ENCODE peak calls at places on chromosome 20, in five cellular contexts. One of them, this sample, is unnamed.

GRCh38 chr20:57907131-57908083 is 197.6 kb upstream of the PMEPA1 start:
- DNase-seq in breast epithelium: no peak
- DNase-seq in foreskin fibroblast: no peak
- DNase-seq in prostate gland: no peak
- DNase-seq in lower lobe of right lung: no peak
- DNase-seq in this sample: no peak

GRCh38 chr20:45918182-45918737 is 6.3 kb upstream of the PLTP start:
- DNase-seq in breast epithelium: no peak
- DNase-seq in foreskin fibroblast: peak
- DNase-seq in prostate gland: no peak
- DNase-seq in lower lobe of right lung: no peak
- DNase-seq in this sample: no peak

GRCh38 chr20:8305449-8305978 is 173.4 kb downstream of the PLCB1 start:
- DNase-seq in breast epithelium: no peak
- DNase-seq in foreskin fibroblast: peak
- DNase-seq in prostate gland: peak
- DNase-seq in lower lobe of right lung: peak
- DNase-seq in this sample: no peak

GRCh38 chr20:60764328-60764727 is 487.7 kb upstream of the CDH4 start:
- DNase-seq in breast epithelium: no peak
- DNase-seq in foreskin fibroblast: no peak
- DNase-seq in prostate gland: no peak
- DNase-seq in lower lobe of right lung: no peak
- DNase-seq in this sample: no peak

GRCh38 chr20:5216663-5217062 is 89.9 kb downstream of the CDS2 start:
- DNase-seq in breast epithelium: no peak
- DNase-seq in foreskin fibroblast: no peak
- DNase-seq in prostate gland: no peak
- DNase-seq in lower lobe of right lung: no peak
- DNase-seq in this sample: no peak

GRCh38 chr20:3452690-3453089 is 18.1 kb upstream of the ATRN start:
- DNase-seq in breast epithelium: no peak
- DNase-seq in foreskin fibroblast: no peak
- DNase-seq in prostate gland: no peak
- DNase-seq in lower lobe of right lung: no peak
- DNase-seq in this sample: no peak

GRCh38 chr20:33561981-33562601 is 72.2 kb downstream of the CBFA2T2 start:
- DNase-seq in breast epithelium: peak
- DNase-seq in foreskin fibroblast: peak
- DNase-seq in prostate gland: peak
- DNase-seq in lower lobe of right lung: no peak
- DNase-seq in this sample: no peak

GRCh38 chr20:25353754-25354705 is 36.6 kb downstream of the ABHD12 start:
- DNase-seq in breast epithelium: no peak
- DNase-seq in foreskin fibroblast: no peak
- DNase-seq in prostate gland: peak
- DNase-seq in lower lobe of right lung: no peak
- DNase-seq in this sample: no peak

GRCh38 chr20:19947611-19948264 is 69.4 kb upstream of the NAA20 start:
- DNase-seq in breast epithelium: no peak
- DNase-seq in foreskin fibroblast: peak
- DNase-seq in prostate gland: no peak
- DNase-seq in lower lobe of right lung: no peak
- DNase-seq in this sample: no peak

GRCh38 chr20:53077373-53078205 is 105.4 kb downstream of the TSHZ2 start:
- DNase-seq in breast epithelium: no peak
- DNase-seq in foreskin fibroblast: no peak
- DNase-seq in prostate gland: no peak
- DNase-seq in lower lobe of right lung: no peak
- DNase-seq in this sample: no peak

GRCh38 chr20:9409981-9410380 is 104.4 kb upstream of the LAMP5 start:
- DNase-seq in breast epithelium: no peak
- DNase-seq in foreskin fibroblast: peak
- DNase-seq in prostate gland: no peak
- DNase-seq in lower lobe of right lung: no peak
- DNase-seq in this sample: no peak

GRCh38 chr20:2303693-2304092 is 7.9 kb downstream of the TGM3 start:
- DNase-seq in breast epithelium: no peak
- DNase-seq in foreskin fibroblast: no peak
- DNase-seq in prostate gland: no peak
- DNase-seq in lower lobe of right lung: no peak
- DNase-seq in this sample: no peak

GRCh38 chr20:13037727-13038126 is 29.0 kb downstream of the SPTLC3 start:
- DNase-seq in breast epithelium: no peak
- DNase-seq in foreskin fibroblast: peak
- DNase-seq in prostate gland: no peak
- DNase-seq in lower lobe of right lung: no peak
- DNase-seq in this sample: no peak

GRCh38 chr20:16419138-16419715 is 154.0 kb downstream of the KIF16B start:
- DNase-seq in breast epithelium: no peak
- DNase-seq in foreskin fibroblast: no peak
- DNase-seq in prostate gland: no peak
- DNase-seq in lower lobe of right lung: no peak
- DNase-seq in this sample: no peak

GRCh38 chr20:38321959-38322598 is 18.1 kb downstream of the BPI start:
- DNase-seq in breast epithelium: no peak
- DNase-seq in foreskin fibroblast: peak
- DNase-seq in prostate gland: peak
- DNase-seq in lower lobe of right lung: no peak
- DNase-seq in this sample: no peak

GRCh38 chr20:14963262-14963663 is 625.9 kb upstream of the FLRT3 start:
- DNase-seq in breast epithelium: no peak
- DNase-seq in foreskin fibroblast: peak
- DNase-seq in prostate gland: peak
- DNase-seq in lower lobe of right lung: no peak
- DNase-seq in this sample: no peak

GRCh38 chr20:38222923-38223742 is 37.4 kb downstream of the KIAA1755 start:
- DNase-seq in breast epithelium: no peak
- DNase-seq in foreskin fibroblast: no peak
- DNase-seq in prostate gland: no peak
- DNase-seq in lower lobe of right lung: no peak
- DNase-seq in this sample: peak

GRCh38 chr20:10217517-10218410 is 866 bp upstream of the SNAP25 start:
- DNase-seq in breast epithelium: no peak
- DNase-seq in foreskin fibroblast: peak
- DNase-seq in prostate gland: peak
- DNase-seq in lower lobe of right lung: no peak
- DNase-seq in this sample: no peak

GRCh38 chr20:45957021-45957941 is 14.7 kb downstream of the ZNF335 start:
- DNase-seq in breast epithelium: no peak
- DNase-seq in foreskin fibroblast: no peak
- DNase-seq in prostate gland: no peak
- DNase-seq in lower lobe of right lung: peak
- DNase-seq in this sample: peak

GRCh38 chr20:48364688-48365421 is 462.9 kb downstream of the PREX1 start:
- DNase-seq in breast epithelium: no peak
- DNase-seq in foreskin fibroblast: no peak
- DNase-seq in prostate gland: no peak
- DNase-seq in lower lobe of right lung: no peak
- DNase-seq in this sample: no peak

GRCh38 chr20:38685853-38686473 is 38.3 kb upstream of the SLC32A1 start:
- DNase-seq in breast epithelium: no peak
- DNase-seq in foreskin fibroblast: peak
- DNase-seq in prostate gland: peak
- DNase-seq in lower lobe of right lung: no peak
- DNase-seq in this sample: no peak

GRCh38 chr20:59421089-59421488 is 120.7 kb downstream of the EDN3 start:
- DNase-seq in breast epithelium: no peak
- DNase-seq in foreskin fibroblast: no peak
- DNase-seq in prostate gland: no peak
- DNase-seq in lower lobe of right lung: no peak
- DNase-seq in this sample: no peak

GRCh38 chr20:48155231-48155630 is 369.9 kb upstream of the SULF2 start:
- DNase-seq in breast epithelium: no peak
- DNase-seq in foreskin fibroblast: no peak
- DNase-seq in prostate gland: no peak
- DNase-seq in lower lobe of right lung: no peak
- DNase-seq in this sample: no peak

GRCh38 chr20:13868331-13868730 is 83.5 kb downstream of the NDUFAF5 start:
- DNase-seq in breast epithelium: no peak
- DNase-seq in foreskin fibroblast: peak
- DNase-seq in prostate gland: no peak
- DNase-seq in lower lobe of right lung: no peak
- DNase-seq in this sample: no peak

GRCh38 chr20:23776067-23776771 is 25.5 kb upstream of the CST1 start:
- DNase-seq in breast epithelium: no peak
- DNase-seq in foreskin fibroblast: peak
- DNase-seq in prostate gland: no peak
- DNase-seq in lower lobe of right lung: no peak
- DNase-seq in this sample: no peak
- TF ChIP-seq CTCF in breast epithelium: no peak
- TF ChIP-seq CTCF in foreskin fibroblast: no peak
- TF ChIP-seq CTCF in prostate gland: no peak
- TF ChIP-seq CTCF in lower lobe of right lung: no peak
- TF ChIP-seq CTCF in this sample: no peak

DNA sequence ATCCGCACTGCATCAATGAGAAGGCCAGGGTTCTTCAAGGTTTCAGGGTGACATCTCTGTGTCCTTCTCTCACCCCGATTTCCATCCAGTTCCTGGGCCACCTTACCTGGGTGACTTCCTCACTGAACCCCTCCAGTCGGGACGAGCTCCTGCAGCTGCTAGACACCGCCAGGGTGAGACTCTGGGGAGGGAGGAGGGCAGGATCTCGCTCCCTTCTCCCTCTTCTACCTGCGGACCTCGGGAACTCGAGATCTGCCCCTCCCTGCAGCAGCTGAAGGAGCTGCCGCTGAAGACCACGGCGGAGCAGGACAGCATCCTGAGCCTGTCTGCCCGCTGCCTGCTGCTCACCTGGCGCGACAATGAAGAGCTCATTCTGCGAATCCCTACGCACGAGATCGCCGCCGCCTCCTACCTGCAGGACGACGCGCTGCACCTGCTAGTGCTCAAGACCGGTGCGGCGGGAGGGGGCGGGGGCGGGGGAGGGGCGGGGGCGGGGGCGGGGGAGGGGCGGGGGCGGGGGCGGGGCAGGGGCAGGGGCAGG is 7.5 kb downstream of the CCM2L start:
- DNase-seq in breast epithelium: peak
- DNase-seq in foreskin fibroblast: no peak
- DNase-seq in prostate gland: peak
- DNase-seq in lower lobe of right lung: peak
- DNase-seq in this sample: no peak
- TF ChIP-seq CTCF in breast epithelium: no peak
- TF ChIP-seq CTCF in foreskin fibroblast: no peak
- TF ChIP-seq CTCF in prostate gland: peak
- TF ChIP-seq CTCF in lower lobe of right lung: peak
- TF ChIP-seq CTCF in this sample: no peak

GRCh38 chr20:46959821-46960220 is 65.2 kb downstream of the EYA2 start:
- DNase-seq in breast epithelium: no peak
- DNase-seq in foreskin fibroblast: no peak
- DNase-seq in prostate gland: no peak
- DNase-seq in lower lobe of right lung: no peak
- DNase-seq in this sample: no peak
- TF ChIP-seq CTCF in breast epithelium: no peak
- TF ChIP-seq CTCF in foreskin fibroblast: no peak
- TF ChIP-seq CTCF in prostate gland: no peak
- TF ChIP-seq CTCF in lower lobe of right lung: no peak
- TF ChIP-seq CTCF in this sample: no peak

GRCh38 chr20:11553603-11554002 is 364.1 kb upstream of the BTBD3 start:
- DNase-seq in breast epithelium: no peak
- DNase-seq in foreskin fibroblast: peak
- DNase-seq in prostate gland: no peak
- DNase-seq in lower lobe of right lung: no peak
- DNase-seq in this sample: no peak
- TF ChIP-seq CTCF in breast epithelium: no peak
- TF ChIP-seq CTCF in foreskin fibroblast: peak
- TF ChIP-seq CTCF in prostate gland: no peak
- TF ChIP-seq CTCF in lower lobe of right lung: no peak
- TF ChIP-seq CTCF in this sample: peak

DNA sequence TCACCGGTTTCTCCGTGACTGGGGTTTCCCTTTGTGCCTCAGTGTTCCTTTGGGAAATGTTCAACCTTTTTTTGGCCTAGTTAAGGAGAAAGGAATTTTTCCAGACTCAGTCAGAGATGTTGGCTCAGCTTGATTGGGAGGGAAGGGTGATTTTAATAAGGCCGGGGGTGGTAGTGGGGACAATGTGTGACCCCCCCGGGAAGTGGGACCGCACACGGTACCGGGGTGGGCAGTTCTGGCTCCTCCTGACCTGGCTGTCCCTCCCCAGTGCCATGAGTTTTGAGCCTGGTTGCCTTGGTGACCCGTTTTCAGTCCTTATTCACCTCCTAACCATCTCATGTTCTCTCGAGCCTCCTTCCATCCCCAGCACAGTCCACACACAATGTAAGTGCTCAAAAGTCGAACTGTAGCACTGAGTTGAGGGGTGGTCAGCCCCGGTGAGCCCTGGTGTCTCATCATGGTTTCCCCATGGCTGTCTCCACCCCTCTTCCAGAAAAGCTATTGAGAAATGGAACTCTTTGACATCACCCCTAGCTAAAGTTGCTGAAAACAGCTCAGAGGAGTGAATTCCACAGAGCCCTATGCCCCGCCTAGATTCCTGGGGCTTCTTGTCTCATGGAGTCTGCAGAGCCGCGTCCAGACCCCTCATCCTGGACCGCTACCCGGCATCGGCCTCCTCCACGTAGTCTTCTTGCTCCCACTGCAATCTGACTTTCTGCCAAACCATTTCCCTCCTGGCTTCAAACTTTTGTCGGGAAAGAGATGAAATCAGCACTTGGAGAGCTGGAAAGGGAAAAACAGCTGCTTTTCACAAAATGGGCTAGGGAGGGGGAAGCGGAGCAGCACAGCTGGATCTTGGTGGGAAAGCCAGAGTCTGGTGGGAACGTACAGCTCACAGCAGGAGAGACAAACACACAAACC is 132.4 kb downstream of the SNX5 start:
- DNase-seq in breast epithelium: no peak
- DNase-seq in foreskin fibroblast: peak
- DNase-seq in prostate gland: no peak
- DNase-seq in lower lobe of right lung: no peak
- DNase-seq in this sample: no peak
- TF ChIP-seq CTCF in breast epithelium: no peak
- TF ChIP-seq CTCF in foreskin fibroblast: no peak
- TF ChIP-seq CTCF in prostate gland: no peak
- TF ChIP-seq CTCF in lower lobe of right lung: no peak
- TF ChIP-seq CTCF in this sample: no peak

DNA sequence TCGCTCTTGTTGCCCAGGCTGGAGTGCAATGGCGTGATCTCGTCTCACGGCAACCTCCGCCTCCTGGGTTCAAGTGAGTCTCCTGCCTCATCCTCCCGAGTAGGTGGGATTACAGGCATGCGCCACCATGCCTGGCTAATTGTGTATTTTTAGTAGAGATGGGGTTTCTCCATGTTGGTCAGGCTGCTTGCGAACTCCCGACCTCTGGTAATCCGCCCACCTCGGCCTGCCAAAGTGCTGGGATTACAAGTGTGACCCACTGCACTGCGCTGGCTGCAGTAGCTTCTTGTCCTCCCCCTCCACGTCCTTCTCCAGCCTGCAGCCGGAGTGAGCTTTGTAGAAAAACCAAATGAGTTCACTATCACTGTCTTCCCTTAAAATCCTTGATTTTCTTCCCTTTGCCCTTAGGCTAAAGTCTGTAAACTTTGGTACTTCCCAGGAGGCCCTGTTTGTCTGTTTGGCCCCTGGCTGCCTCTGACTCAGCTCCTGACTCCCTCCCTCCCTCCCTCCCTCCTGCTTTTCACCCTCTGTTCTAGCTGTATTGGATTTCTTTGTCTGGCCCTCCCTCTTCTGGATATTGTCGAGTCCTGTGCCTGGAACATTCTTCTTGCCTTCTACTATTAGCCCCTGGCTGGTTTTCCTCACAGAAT is 12.9 kb downstream of the PARD6B start:
- DNase-seq in breast epithelium: no peak
- DNase-seq in foreskin fibroblast: peak
- DNase-seq in prostate gland: peak
- DNase-seq in lower lobe of right lung: no peak
- DNase-seq in this sample: no peak
- TF ChIP-seq CTCF in breast epithelium: no peak
- TF ChIP-seq CTCF in foreskin fibroblast: peak
- TF ChIP-seq CTCF in prostate gland: peak
- TF ChIP-seq CTCF in lower lobe of right lung: peak
- TF ChIP-seq CTCF in this sample: peak